ENCODE peak calls at places on chromosome 5, in four cellular contexts. One of them, this sample, is unnamed.

GRCh38 chr5:8081179-8081578 is 212.2 kb downstream of the MTRR start:
- DNase-seq in H7: no peak
- DNase-seq in CD8-positive, alpha-beta T cell: no peak
- DNase-seq in stimulated activated CD4-positive, alpha-beta T cell treated with anti-CD3 and anti-CD28 coated beads, Interleukin-12 subunit alpha, Interleukin-12 subunit beta, amount 100 ng/mL, for 48 hours: no peak
- DNase-seq in this sample: no peak

GRCh38 chr5:15463231-15463630 is 36.7 kb upstream of the FBXL7 start:
- DNase-seq in H7: peak; percentile 42
- DNase-seq in CD8-positive, alpha-beta T cell: no peak
- DNase-seq in stimulated activated CD4-positive, alpha-beta T cell treated with anti-CD3 and anti-CD28 coated beads, Interleukin-12 subunit alpha, Interleukin-12 subunit beta, amount 100 ng/mL, for 48 hours: no peak
- DNase-seq in this sample: no peak

GRCh38 chr5:53479656-53480473 is 564 bp upstream of the FST start:
- DNase-seq in H7: peak; percentile 82
- DNase-seq in CD8-positive, alpha-beta T cell: no peak
- DNase-seq in stimulated activated CD4-positive, alpha-beta T cell treated with anti-CD3 and anti-CD28 coated beads, Interleukin-12 subunit alpha, Interleukin-12 subunit beta, amount 100 ng/mL, for 48 hours: no peak
- DNase-seq in this sample: no peak

GRCh38 chr5:179791881-179792611 is 1.7 kb upstream of the LTC4S start:
- DNase-seq in H7: peak; percentile 56
- DNase-seq in CD8-positive, alpha-beta T cell: no peak
- DNase-seq in stimulated activated CD4-positive, alpha-beta T cell treated with anti-CD3 and anti-CD28 coated beads, Interleukin-12 subunit alpha, Interleukin-12 subunit beta, amount 100 ng/mL, for 48 hours: no peak
- DNase-seq in this sample: no peak

GRCh38 chr5:120454094-120454798 is 9.9 kb upstream of the PRR16 start:
- DNase-seq in H7: no peak
- DNase-seq in CD8-positive, alpha-beta T cell: no peak
- DNase-seq in stimulated activated CD4-positive, alpha-beta T cell treated with anti-CD3 and anti-CD28 coated beads, Interleukin-12 subunit alpha, Interleukin-12 subunit beta, amount 100 ng/mL, for 48 hours: no peak
- DNase-seq in this sample: no peak

GRCh38 chr5:34586117-34586885 is 69.8 kb upstream of the RAI14 start:
- DNase-seq in H7: no peak
- DNase-seq in CD8-positive, alpha-beta T cell: no peak
- DNase-seq in stimulated activated CD4-positive, alpha-beta T cell treated with anti-CD3 and anti-CD28 coated beads, Interleukin-12 subunit alpha, Interleukin-12 subunit beta, amount 100 ng/mL, for 48 hours: no peak
- DNase-seq in this sample: no peak

GRCh38 chr5:78621269-78621871 is 27.2 kb downstream of the LHFPL2 start:
- DNase-seq in H7: no peak
- DNase-seq in CD8-positive, alpha-beta T cell: no peak
- DNase-seq in stimulated activated CD4-positive, alpha-beta T cell treated with anti-CD3 and anti-CD28 coated beads, Interleukin-12 subunit alpha, Interleukin-12 subunit beta, amount 100 ng/mL, for 48 hours: no peak
- DNase-seq in this sample: no peak

GRCh38 chr5:59450245-59450644 is 443.3 kb downstream of the PDE4D start:
- DNase-seq in H7: no peak
- DNase-seq in CD8-positive, alpha-beta T cell: no peak
- DNase-seq in stimulated activated CD4-positive, alpha-beta T cell treated with anti-CD3 and anti-CD28 coated beads, Interleukin-12 subunit alpha, Interleukin-12 subunit beta, amount 100 ng/mL, for 48 hours: no peak
- DNase-seq in this sample: no peak

GRCh38 chr5:16773990-16774389 is 157.2 kb upstream of the RETREG1 start:
- DNase-seq in H7: no peak
- DNase-seq in CD8-positive, alpha-beta T cell: no peak
- DNase-seq in stimulated activated CD4-positive, alpha-beta T cell treated with anti-CD3 and anti-CD28 coated beads, Interleukin-12 subunit alpha, Interleukin-12 subunit beta, amount 100 ng/mL, for 48 hours: no peak
- DNase-seq in this sample: no peak

GRCh38 chr5:178986326-178986960 is 8.7 kb downstream of the GRM6 start:
- DNase-seq in H7: peak; percentile 22
- DNase-seq in CD8-positive, alpha-beta T cell: no peak
- DNase-seq in stimulated activated CD4-positive, alpha-beta T cell treated with anti-CD3 and anti-CD28 coated beads, Interleukin-12 subunit alpha, Interleukin-12 subunit beta, amount 100 ng/mL, for 48 hours: no peak
- DNase-seq in this sample: no peak

GRCh38 chr5:113367586-113367985 is 67.2 kb downstream of the TSSK1B start:
- DNase-seq in H7: peak; percentile 23
- DNase-seq in CD8-positive, alpha-beta T cell: no peak
- DNase-seq in stimulated activated CD4-positive, alpha-beta T cell treated with anti-CD3 and anti-CD28 coated beads, Interleukin-12 subunit alpha, Interleukin-12 subunit beta, amount 100 ng/mL, for 48 hours: no peak
- DNase-seq in this sample: no peak

GRCh38 chr5:115758356-115758755 is 58.1 kb downstream of the CDO1 start:
- DNase-seq in H7: no peak
- DNase-seq in CD8-positive, alpha-beta T cell: no peak
- DNase-seq in stimulated activated CD4-positive, alpha-beta T cell treated with anti-CD3 and anti-CD28 coated beads, Interleukin-12 subunit alpha, Interleukin-12 subunit beta, amount 100 ng/mL, for 48 hours: no peak
- DNase-seq in this sample: no peak

GRCh38 chr5:169875091-169875727 is 105.1 kb downstream of the INSYN2B start:
- DNase-seq in H7: no peak
- DNase-seq in CD8-positive, alpha-beta T cell: no peak
- DNase-seq in stimulated activated CD4-positive, alpha-beta T cell treated with anti-CD3 and anti-CD28 coated beads, Interleukin-12 subunit alpha, Interleukin-12 subunit beta, amount 100 ng/mL, for 48 hours: no peak
- DNase-seq in this sample: no peak

GRCh38 chr5:150593593-150593992 is 46.9 kb upstream of the SYNPO start:
- DNase-seq in H7: no peak
- DNase-seq in CD8-positive, alpha-beta T cell: no peak
- DNase-seq in stimulated activated CD4-positive, alpha-beta T cell treated with anti-CD3 and anti-CD28 coated beads, Interleukin-12 subunit alpha, Interleukin-12 subunit beta, amount 100 ng/mL, for 48 hours: no peak
- DNase-seq in this sample: no peak

GRCh38 chr5:97000391-97000790 is 64.5 kb downstream of the LNPEP start:
- DNase-seq in H7: no peak
- DNase-seq in CD8-positive, alpha-beta T cell: no peak
- DNase-seq in stimulated activated CD4-positive, alpha-beta T cell treated with anti-CD3 and anti-CD28 coated beads, Interleukin-12 subunit alpha, Interleukin-12 subunit beta, amount 100 ng/mL, for 48 hours: no peak
- DNase-seq in this sample: no peak

GRCh38 chr5:73768-74502 is 18.0 kb upstream of the PLEKHG4B start:
- DNase-seq in H7: peak; percentile 56
- DNase-seq in CD8-positive, alpha-beta T cell: no peak
- DNase-seq in stimulated activated CD4-positive, alpha-beta T cell treated with anti-CD3 and anti-CD28 coated beads, Interleukin-12 subunit alpha, Interleukin-12 subunit beta, amount 100 ng/mL, for 48 hours: no peak
- DNase-seq in this sample: no peak

GRCh38 chr5:14305045-14305444 is 161.9 kb downstream of the TRIO start:
- DNase-seq in H7: no peak
- DNase-seq in CD8-positive, alpha-beta T cell: no peak
- DNase-seq in stimulated activated CD4-positive, alpha-beta T cell treated with anti-CD3 and anti-CD28 coated beads, Interleukin-12 subunit alpha, Interleukin-12 subunit beta, amount 100 ng/mL, for 48 hours: no peak
- DNase-seq in this sample: no peak

GRCh38 chr5:1737790-1738405 is 61.7 kb downstream of the MRPL36 start:
- DNase-seq in H7: peak; percentile 88
- DNase-seq in CD8-positive, alpha-beta T cell: peak; percentile 54
- DNase-seq in stimulated activated CD4-positive, alpha-beta T cell treated with anti-CD3 and anti-CD28 coated beads, Interleukin-12 subunit alpha, Interleukin-12 subunit beta, amount 100 ng/mL, for 48 hours: no peak
- DNase-seq in this sample: no peak

This sample was measured in stimulated activated CD8-positive, alpha-beta memory T cell treated with anti-CD3 and anti-CD28 coated beads, Interleukin-15, amount 100 ng/mL, for 48 hours.